ENCODE peak calls at places on chromosomes 2 and 18, in eight cellular contexts. O is tibial artery, P is neural progenitor cell, M is A549, Z is heart left ventricle, E is OCI-LY7, T is fibroblast of mammary gland, J is ovary. G is an unnamed sample.

GRCh38 chr2:150351922-150352321 is 135.5 kb downstream of the RND3 start:
- DNase-seq in M (no peak), P (no peak), O (no peak), J (no peak), T (no peak), E (no peak), Z (no peak), G (no peak)

GRCh38 chr2:129748653-129749052 is 230.8 kb upstream of the RAB6C start:
- DNase-seq in P (peak), M (peak), J (no peak), E (peak), O (no peak), Z (no peak), T (no peak), G (no peak)

GRCh38 chr2:15426606-15427005 is 134.5 kb downstream of the NBAS start:
- DNase-seq in P (no peak), Z (no peak), M (no peak), E (no peak), T (no peak), O (no peak), J (no peak), G (no peak)

GRCh38 chr2:3608373-3609278 is 13.7 kb downstream of the COLEC11 start:
- DNase-seq in J (no peak), T (no peak), Z (no peak), O (no peak), E (peak), P (no peak), M (no peak), G (no peak)

GRCh38 chr18:9337875-9338274 is 3.3 kb downstream of the TWSG1 start:
- DNase-seq in P (no peak), O (no peak), T (peak), Z (no peak), M (no peak), J (no peak), E (no peak), G (no peak)

GRCh38 chr18:3450358-3451107 is 561 bp downstream of the TGIF1 start:
- DNase-seq in T (peak), Z (peak), P (peak), J (peak), E (peak), O (peak), M (peak), G (peak)

GRCh38 chr2:106193491-106193976 is 567 bp downstream of the UXS1 start:
- DNase-seq in Z (peak), P (peak), E (peak), M (no peak), O (no peak), J (no peak), T (no peak), G (peak)

GRCh38 chr2:96315400-96316071 is 9.6 kb upstream of the ITPRIPL1 start:
- DNase-seq in J (no peak), O (no peak), M (peak), Z (no peak), P (no peak), E (peak), T (peak), G (no peak)

GRCh38 chr2:65501074-65501473 is 68.7 kb upstream of the SPRED2 start:
- DNase-seq in Z (no peak), E (no peak), J (no peak), P (no peak), M (no peak), T (no peak), O (no peak), G (no peak)

GRCh38 chr2:132733119-132733518 is 63.1 kb upstream of the LYPD1 start:
- DNase-seq in O (no peak), Z (no peak), P (no peak), T (no peak), E (no peak), J (no peak), M (no peak), G (no peak)

GRCh38 chr2:3277050-3277747 is 100.4 kb downstream of the EIPR1 start:
- DNase-seq in J (no peak), M (no peak), O (peak), P (no peak), T (no peak), E (no peak), Z (no peak), G (no peak)

GRCh38 chr2:168814046-168814445 is 11.6 kb downstream of the NOSTRIN start:
- DNase-seq in J (no peak), Z (no peak), E (no peak), P (no peak), T (peak), O (no peak), M (no peak), G (no peak)

GRCh38 chr2:23625726-23626125 is 240.7 kb downstream of the KLHL29 start:
- DNase-seq in P (no peak), O (no peak), Z (no peak), J (no peak), T (no peak), E (no peak), M (no peak), G (no peak)

GRCh38 chr2:17482651-17483050 is 35.6 kb downstream of the RAD51AP2 start:
- DNase-seq in P (no peak), M (no peak), Z (no peak), J (no peak), O (no peak), E (no peak), T (no peak), G (no peak)

GRCh38 chr18:75003764-75004690 is 204.9 kb downstream of the PTGR3 start:
- DNase-seq in E (no peak), J (no peak), Z (no peak), O (no peak), M (no peak), P (no peak), T (no peak), G (no peak)

GRCh38 chr2:189024861-189025618 is 50.9 kb downstream of the COL3A1 start:
- DNase-seq in P (peak), Z (no peak), E (peak), T (peak), M (peak), J (no peak), O (no peak), G (no peak)

GRCh38 chr18:8095947-8096570 is 513.2 kb upstream of the RAB12 start:
- DNase-seq in P (no peak), O (no peak), T (no peak), M (no peak), E (no peak), J (no peak), Z (no peak), G (no peak)

GRCh38 chr2:63488118-63488713 is 100.1 kb downstream of the WDPCP start:
- DNase-seq in O (no peak), M (peak), T (peak), E (no peak), J (no peak), P (peak), Z (no peak), G (no peak)

GRCh38 chr2:241217320-241218031 is 29.0 kb downstream of the ANO7 start:
- DNase-seq in P (peak), O (peak), J (peak), T (peak), Z (peak), E (peak), M (peak), G (peak)

GRCh38 chr2:232512557-232512956 is 7.6 kb upstream of the PRSS56 start:
- DNase-seq in M (no peak), P (peak), T (no peak), E (no peak), Z (no peak), J (no peak), O (no peak), G (no peak)

DNA sequence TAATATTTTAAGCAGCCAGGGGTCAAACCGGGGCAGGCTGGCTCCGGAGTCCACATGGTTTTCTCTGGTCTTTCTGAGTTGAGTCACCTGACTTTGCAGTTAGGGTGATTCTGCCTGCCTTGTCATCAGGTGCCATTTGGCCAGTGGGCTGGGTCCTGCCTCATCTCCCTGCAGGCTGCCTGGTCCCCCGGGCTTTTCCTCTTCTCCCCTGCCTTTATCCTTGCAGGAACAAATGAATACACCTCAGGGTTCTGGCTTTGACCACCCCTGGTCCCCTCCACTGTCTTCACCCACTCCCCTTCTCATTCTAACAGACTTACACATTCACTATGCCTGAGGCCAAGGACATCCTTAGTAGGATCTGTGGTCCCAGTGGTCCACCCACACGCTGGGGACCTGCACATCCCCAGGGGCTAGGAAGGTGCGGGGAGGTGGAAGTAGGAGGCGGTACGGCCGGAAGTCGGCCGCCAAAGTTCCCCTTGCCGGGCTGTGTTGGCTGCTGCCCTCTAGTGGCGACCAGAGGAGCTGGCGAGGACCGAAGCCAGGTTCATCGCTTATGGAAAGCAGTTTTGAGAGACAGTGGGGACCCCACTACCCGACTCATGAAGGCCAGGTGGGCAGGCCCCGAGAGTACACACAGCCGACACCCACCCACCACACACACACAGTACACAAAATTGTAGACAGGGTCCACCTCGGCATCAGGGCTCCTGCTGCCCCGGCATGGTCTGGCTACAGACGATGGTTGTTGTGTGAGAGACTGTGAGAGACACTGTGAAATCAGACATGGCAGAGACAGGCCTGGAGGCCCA is 6.3 kb upstream of the TEX261 start:
- DNase-seq in O (peak), T (peak), J (peak), Z (peak), M (peak), P (peak), E (peak), G (peak)
- H3K4me3 ChIP-seq in O (peak), T (peak), J (peak), Z (peak), M (peak), P (no peak), E (peak), G (no peak)

GRCh38 chr18:44579028-44579692 is 101.5 kb upstream of the SETBP1 start:
- DNase-seq in M (peak), E (peak), J (no peak), P (peak), T (peak), Z (no peak), O (no peak), G (no peak)
- TF ChIP-seq CTCF in M (peak), E (peak), J (no peak), P (peak), T (peak), Z (peak), O (peak), G (peak)

DNA sequence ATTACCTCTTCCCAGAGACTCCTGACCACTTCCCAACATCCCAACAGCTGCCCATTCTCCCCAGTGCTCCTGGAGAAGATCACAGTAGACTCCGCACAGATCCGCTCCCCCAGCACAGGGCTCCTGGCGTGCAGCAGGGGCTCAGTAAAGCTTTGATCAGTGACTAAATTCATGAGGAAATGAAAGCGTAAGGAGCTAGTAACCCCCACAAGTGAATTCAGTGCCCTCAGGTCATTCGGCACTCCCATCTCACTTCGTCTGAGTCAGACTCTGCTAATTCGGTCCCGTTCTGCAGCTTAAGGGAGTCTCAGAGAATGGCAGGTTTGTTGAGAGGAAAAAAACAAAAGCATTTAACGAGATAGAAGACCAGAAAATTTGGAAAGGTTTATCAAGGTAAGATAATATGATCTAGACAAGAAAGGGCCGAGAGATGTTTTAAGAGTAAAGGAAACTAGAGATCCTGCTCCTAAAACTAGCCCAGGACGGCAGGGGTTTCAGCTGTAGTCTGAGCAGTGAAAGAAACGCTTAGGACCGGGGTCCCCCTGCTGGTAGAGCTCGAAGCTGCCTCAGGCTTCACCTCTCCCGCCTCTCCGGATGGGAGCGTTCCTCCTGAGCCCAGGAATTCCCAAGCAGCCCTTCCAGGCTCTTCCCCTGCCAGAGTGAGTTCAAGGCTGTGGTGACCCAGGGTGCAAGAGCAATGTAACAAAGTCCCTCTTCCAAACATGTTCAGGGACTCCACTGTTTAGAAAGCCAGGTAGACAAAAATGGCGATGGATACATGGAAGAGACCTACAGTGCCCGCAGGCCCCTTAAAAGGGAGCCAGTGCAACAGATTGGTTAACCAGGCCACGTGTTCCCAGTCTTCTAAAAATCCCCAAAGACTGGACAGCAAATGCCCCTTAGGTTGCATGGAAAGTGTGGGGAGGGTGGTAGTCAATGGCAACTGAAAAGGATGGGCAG is 127.3 kb downstream of the DNER start:
- DNase-seq in Z (peak), P (peak), T (peak), M (peak), O (peak), E (peak), J (peak), G (peak)
- H3K4me3 ChIP-seq in Z (peak), P (peak), T (peak), M (peak), O (peak), E (no peak), J (peak), G (no peak)

DNA sequence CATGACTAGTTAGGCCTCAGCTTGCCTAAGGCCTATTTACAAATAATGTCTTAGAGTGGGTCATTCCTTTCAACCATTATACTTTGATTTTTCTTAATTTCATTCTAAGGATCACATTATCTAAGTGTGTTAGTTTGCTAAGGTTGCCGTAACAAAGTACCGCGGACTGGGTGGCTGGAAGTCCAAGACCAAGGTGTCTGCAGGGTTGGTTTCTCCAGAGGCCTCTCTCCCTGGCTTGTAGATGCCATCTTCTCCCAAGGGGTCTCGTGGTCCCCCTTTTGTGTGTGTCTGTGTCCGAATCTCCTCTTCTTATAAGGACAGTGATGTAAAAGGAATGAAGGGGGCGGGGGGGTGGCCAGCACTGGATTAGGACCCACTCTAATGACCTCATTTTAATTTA is 18.4 kb upstream of the ITM2C start:
- DNase-seq in P (no peak), E (no peak), J (no peak), M (no peak), O (no peak), T (no peak), Z (no peak), G (no peak)
- TF ChIP-seq CTCF in P (no peak), E (no peak), J (no peak), M (no peak), O (no peak), T (no peak), Z (no peak), G (no peak)

GRCh38 chr2:70767094-70767698 is 804 bp downstream of the ADD2 start:
- DNase-seq in P (peak), J (no peak), M (peak), O (no peak), Z (no peak), E (no peak), T (no peak), G (no peak)
- H3K4me3 ChIP-seq in P (peak), J (peak), M (peak), O (peak), Z (peak), E (no peak), T (no peak), G (peak)

DNA sequence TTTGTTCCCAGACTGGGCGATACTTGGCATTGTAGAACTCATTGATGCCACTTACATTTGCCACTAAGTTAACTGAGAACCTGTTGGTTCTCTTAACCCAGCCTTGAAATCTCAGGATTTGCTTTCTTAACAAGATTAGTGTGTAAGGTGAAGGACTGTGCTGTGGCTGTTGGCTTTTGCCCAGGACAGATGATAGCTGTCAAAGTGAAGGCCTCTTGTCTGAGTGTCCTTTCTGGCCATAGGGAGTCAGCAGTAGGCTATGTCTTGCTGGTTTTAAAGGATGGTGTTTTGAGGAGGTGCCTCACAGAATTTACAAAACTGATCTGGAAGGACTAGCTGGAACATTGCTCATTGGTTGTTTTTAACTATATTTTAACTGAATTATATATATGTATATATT is 2.6 kb downstream of the DPYSL5 start:
- DNase-seq in P (peak), O (no peak), M (peak), J (no peak), E (no peak), T (no peak), Z (no peak), G (no peak)
- TF ChIP-seq CTCF in P (no peak), O (no peak), M (no peak), J (no peak), E (no peak), T (no peak), Z (no peak), G (no peak)

GRCh38 chr2:100293341-100294161 is 28.8 kb downstream of the LONRF2 start:
- DNase-seq in O (no peak), Z (no peak), M (peak), T (peak), J (no peak), E (no peak), P (no peak), G (no peak)
- H3K4me3 ChIP-seq in O (no peak), Z (no peak), M (no peak), T (no peak), J (no peak), E (no peak), P (no peak), G (no peak)

GRCh38 chr2:196336206-196336605 is 164.8 kb upstream of the STK17B start:
- DNase-seq in M (no peak), E (no peak), Z (no peak), P (no peak), J (no peak), O (no peak), T (peak), G (no peak)

GRCh38 chr2:196336715-196337617 is 165.6 kb upstream of the STK17B start:
- DNase-seq in Z (no peak), P (peak), E (peak), J (no peak), M (peak), T (peak), O (no peak), G (no peak)

GRCh38 chr2:196335238-196335637 is 163.9 kb upstream of the STK17B start:
- DNase-seq in Z (no peak), M (peak), O (no peak), E (no peak), J (no peak), T (peak), P (no peak), G (no peak)

GRCh38 chr2:196338440-196338839 is 167.1 kb upstream of the STK17B start:
- DNase-seq in O (no peak), M (no peak), Z (no peak), P (no peak), T (no peak), E (no peak), J (no peak), G (no peak)

GRCh38 chr2:196337618-196337953 is 166.2 kb upstream of the STK17B start:
- DNase-seq in M (no peak), T (no peak), P (peak), Z (no peak), E (no peak), O (no peak), J (no peak), G (no peak)
- TF ChIP-seq CTCF in M (no peak), T (no peak), P (no peak), Z (no peak), E (peak), O (no peak), J (no peak), G (no peak)

DNA sequence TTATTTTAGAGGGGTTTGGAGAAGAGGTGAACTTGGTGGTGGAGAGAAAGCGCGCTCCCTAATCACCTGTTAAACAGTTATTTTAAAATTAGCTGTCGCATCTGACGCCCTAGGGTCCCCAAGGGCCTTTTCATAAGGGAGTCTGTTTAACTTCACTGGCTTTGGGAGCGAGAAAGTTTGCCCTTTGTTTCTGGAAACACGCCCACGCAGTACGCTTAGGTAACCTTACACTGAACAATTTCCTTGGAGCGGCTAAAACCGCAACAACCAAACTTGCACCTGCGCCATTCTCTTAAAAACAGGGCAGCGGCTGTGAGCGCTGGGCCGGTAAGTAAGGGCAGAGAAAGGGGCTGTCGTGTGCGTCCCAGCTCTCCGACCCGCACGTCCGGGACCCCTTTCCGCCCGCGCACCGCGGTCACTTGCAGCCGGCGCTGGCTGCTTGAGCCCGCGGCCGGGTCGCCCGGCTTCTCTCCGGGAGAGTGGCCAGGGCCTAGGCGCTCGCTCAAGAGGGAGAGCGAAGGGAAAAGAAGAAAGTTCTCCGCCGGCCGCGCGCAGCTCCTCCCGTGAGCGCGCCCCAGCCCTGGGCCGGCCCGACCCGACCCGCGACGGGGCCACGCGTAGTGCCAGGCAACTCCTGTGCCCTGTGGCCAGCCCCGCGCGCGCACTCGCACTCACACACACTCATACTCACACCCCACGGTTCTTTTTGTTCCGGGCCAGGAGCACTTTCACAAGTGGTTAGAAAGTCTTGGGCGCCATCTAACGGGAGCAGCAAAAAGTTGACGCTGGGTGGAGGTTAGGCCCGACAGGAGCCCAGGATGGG is 19.2 kb downstream of the POU3F3 start:
- DNase-seq in T (peak), Z (peak), J (peak), E (peak), O (no peak), M (peak), P (peak), G (peak)
- H3K4me3 ChIP-seq in T (peak), Z (peak), J (peak), E (peak), O (peak), M (peak), P (peak), G (peak)

G was measured in lung.